ENCODE peak calls at places on chromosome 13, in five cellular contexts. N, C, Z, E and T are unnamed samples.

GRCh38 chr13:27721681-27722080 is 70.6 kb upstream of the GSX1 start:
- DNase-seq in N (no peak), Z (no peak), C (no peak), E (no peak), T (no peak)

GRCh38 chr13:35479223-35479536 is 2.7 kb upstream of the MAB21L1 start:
- DNase-seq in C (peak), E (no peak), N (no peak), Z (no peak), T (no peak)

GRCh38 chr13:31538067-31539042 is 201.0 kb upstream of the RXFP2 start:
- DNase-seq in Z (peak), E (no peak), N (peak), C (peak), T (peak)

GRCh38 chr13:47457631-47458030 is 543.4 kb downstream of the SUCLA2 start:
- DNase-seq in C (no peak), N (peak), E (no peak), Z (peak), T (no peak)

GRCh38 chr13:91144054-91144453 is 203.4 kb upstream of the MIR17HG start:
- DNase-seq in Z (no peak), E (no peak), N (no peak), C (peak), T (peak)

GRCh38 chr13:99972190-99972731 is 694 bp upstream of the ZIC5 start:
- DNase-seq in C (peak), E (no peak), Z (no peak), N (no peak), T (no peak)

GRCh38 chr13:69935043-69935442 is 172.6 kb upstream of the ATXN8OS start:
- DNase-seq in E (no peak), C (no peak), Z (no peak), N (no peak), T (no peak)

GRCh38 chr13:47555235-47555634 is 445.8 kb downstream of the SUCLA2 start:
- DNase-seq in N (peak), C (no peak), E (no peak), Z (peak), T (peak)

GRCh38 chr13:98443329-98443728 is 133.6 kb downstream of the STK24 start:
- DNase-seq in E (no peak), Z (peak), N (peak), C (no peak), T (peak)

GRCh38 chr13:47459512-47459911 is 541.6 kb downstream of the SUCLA2 start:
- DNase-seq in Z (peak), C (peak), N (no peak), E (no peak), T (no peak)

GRCh38 chr13:99307648-99308339 is 595 bp upstream of the GPR183 start:
- DNase-seq in E (no peak), N (peak), Z (peak), C (peak), T (peak)

GRCh38 chr13:93554514-93554913 is 327.9 kb downstream of the GPC6 start:
- DNase-seq in E (no peak), C (no peak), Z (no peak), N (no peak), T (no peak)

GRCh38 chr13:73754727-73755292 is 379.4 kb downstream of the KLF12 start:
- DNase-seq in E (no peak), N (peak), C (peak), Z (peak), T (peak)

GRCh38 chr13:110885966-110886365 is 28.9 kb downstream of the ANKRD10 start:
- DNase-seq in E (no peak), C (no peak), Z (no peak), N (no peak), T (no peak)

GRCh38 chr13:44591316-44591715 is 15.2 kb upstream of the TSC22D1 start:
- DNase-seq in C (no peak), Z (no peak), N (no peak), E (no peak), T (no peak)

GRCh38 chr13:29396446-29396845 is 199.0 kb downstream of the SLC7A1 start:
- DNase-seq in C (no peak), E (no peak), N (no peak), Z (no peak), T (no peak)

GRCh38 chr13:113184568-113185440 is 23.7 kb downstream of the PCID2 start:
- DNase-seq in C (no peak), Z (no peak), E (no peak), N (no peak), T (peak)

GRCh38 chr13:79614519-79614918 is 133.6 kb downstream of the NDFIP2 start:
- DNase-seq in N (no peak), E (no peak), Z (no peak), C (no peak), T (no peak)

GRCh38 chr13:114008964-114009589 is 35.2 kb upstream of the C13orf46 start:
- DNase-seq in N (no peak), C (no peak), Z (no peak), E (no peak), T (no peak)

GRCh38 chr13:49997935-49998334 is 1.1 kb downstream of the TRIM13 start:
- DNase-seq in Z (no peak), C (no peak), N (no peak), E (no peak), T (no peak)

GRCh38 chr13:51339952-51340732 is 651 bp downstream of the SERPINE3 start:
- DNase-seq in E (no peak), N (peak), Z (peak), C (no peak), T (no peak)

GRCh38 chr13:112456138-112457056 is 80.2 kb downstream of the SPACA7 start:
- DNase-seq in N (no peak), E (no peak), C (no peak), Z (no peak), T (no peak)

GRCh38 chr13:100234006-100234405 is 145.1 kb downstream of the PCCA start:
- DNase-seq in Z (no peak), C (no peak), N (no peak), E (no peak), T (no peak)

GRCh38 chr13:46551410-46552301 is 1.3 kb upstream of the LRCH1 start:
- DNase-seq in Z (peak), E (peak), N (peak), C (peak), T (peak)

GRCh38 chr13:96449920-96450319 is 360.0 kb downstream of the HS6ST3 start:
- DNase-seq in N (no peak), E (no peak), Z (no peak), C (no peak), T (no peak)

GRCh38 chr13:67086260-67086659 is 143.9 kb downstream of the PCDH9 start:
- DNase-seq in C (no peak), Z (no peak), E (no peak), N (no peak), T (no peak)

GRCh38 chr13:29640665-29641064 is 45.2 kb upstream of the SLC7A1 start:
- DNase-seq in C (no peak), N (no peak), Z (no peak), E (no peak), T (no peak)

GRCh38 chr13:23794267-23795161 is 94.7 kb downstream of the MIPEP start:
- DNase-seq in N (no peak), C (no peak), E (no peak), Z (peak), T (peak)

GRCh38 chr13:113774177-113775107 is 15.4 kb downstream of the TMEM255B start:
- DNase-seq in N (peak), Z (peak), C (no peak), E (no peak), T (no peak)

GRCh38 chr13:41609828-41610227 is 152.5 kb downstream of the RGCC start:
- DNase-seq in N (no peak), E (no peak), C (no peak), Z (no peak), T (no peak)
- H3K27ac ChIP-seq in N (no peak), E (no peak), C (no peak), Z (peak), T (peak)

DNA sequence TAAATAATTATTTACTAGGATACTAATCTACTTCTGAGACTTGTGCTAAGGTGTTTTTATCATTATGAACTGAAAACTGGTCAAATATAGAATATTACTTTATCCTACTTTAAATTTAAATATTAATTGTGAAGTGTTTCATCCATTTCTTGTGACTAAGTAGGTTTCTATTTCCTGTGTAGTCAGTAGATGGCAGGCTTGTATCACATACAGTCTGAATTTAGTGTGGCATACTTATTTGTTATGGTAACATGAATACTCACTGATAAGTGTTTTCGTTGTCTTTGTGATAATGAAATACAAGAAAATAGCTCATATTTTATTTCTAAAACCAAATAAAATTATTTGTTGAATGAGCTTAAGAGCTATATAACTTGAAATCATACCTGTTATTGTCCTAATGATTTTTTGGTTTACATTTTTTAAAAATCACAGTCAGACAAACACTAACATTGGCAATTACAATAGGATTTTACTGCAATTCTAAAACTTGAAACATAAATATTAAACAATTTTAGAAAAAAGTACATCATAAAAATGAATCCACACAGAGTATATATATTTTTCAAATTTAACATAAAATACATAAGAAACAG is 904.6 kb upstream of the PCDH20 start:
- DNase-seq in E (no peak), N (peak), C (peak), Z (peak), T (peak)
- TF ChIP-seq CTCF in E (no peak), N (peak), C (peak), Z (peak), T (peak)

GRCh38 chr13:77219401-77219800 is 107.5 kb downstream of the MYCBP2 start:
- DNase-seq in E (no peak), N (no peak), C (no peak), Z (no peak), T (no peak)
- H3K27ac ChIP-seq in E (no peak), N (no peak), C (no peak), Z (no peak), T (no peak)

GRCh38 chr13:60654405-60654804 is 257.4 kb downstream of the TDRD3 start:
- DNase-seq in N (peak), C (peak), E (no peak), Z (no peak), T (peak)

GRCh38 chr13:60655268-60655667 is 258.2 kb downstream of the TDRD3 start:
- DNase-seq in C (no peak), N (no peak), Z (no peak), E (no peak), T (no peak)
- TF ChIP-seq CTCF in C (no peak), N (no peak), Z (no peak), E (no peak), T (no peak)

DNA sequence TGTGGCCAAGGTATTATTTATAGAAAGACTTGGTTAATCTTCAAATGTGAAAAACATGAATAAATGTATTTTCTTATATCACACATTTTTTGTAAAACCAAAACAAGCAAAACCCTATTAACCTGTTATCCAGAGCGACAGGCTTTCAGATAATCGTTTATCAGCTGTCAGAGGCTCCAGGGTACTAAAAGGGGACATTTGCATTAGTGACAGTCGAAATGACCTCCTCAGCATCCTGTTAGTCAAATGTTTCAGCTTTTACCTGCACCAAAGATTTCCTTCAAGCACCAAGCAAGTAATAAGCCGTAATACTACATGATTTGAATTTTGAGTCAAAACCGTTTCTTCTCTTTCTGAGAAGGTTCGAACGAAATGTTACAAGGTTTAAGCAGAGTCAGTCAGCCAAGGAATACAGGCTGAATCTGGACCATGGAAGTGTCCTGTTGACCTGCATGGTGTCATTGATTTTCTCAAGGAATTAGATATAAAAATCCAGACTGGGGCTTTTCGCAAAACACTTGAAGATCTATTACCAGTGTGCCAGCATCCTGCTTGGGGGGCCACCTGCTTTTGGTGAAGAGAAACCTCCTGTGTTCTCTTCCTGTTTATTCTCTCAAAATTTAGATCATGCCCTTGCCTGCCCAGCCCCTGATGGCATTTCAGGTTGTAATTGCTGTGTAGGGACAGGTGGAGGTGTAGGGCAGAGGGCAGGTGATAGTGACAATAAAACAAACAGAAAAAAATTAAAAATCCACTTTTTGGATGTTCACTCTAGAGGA is 11.3 kb upstream of the RFC3 start:
- DNase-seq in Z (no peak), C (no peak), E (no peak), N (no peak), T (no peak)
- H3K27ac ChIP-seq in Z (no peak), C (no peak), E (no peak), N (no peak), T (no peak)

DNA sequence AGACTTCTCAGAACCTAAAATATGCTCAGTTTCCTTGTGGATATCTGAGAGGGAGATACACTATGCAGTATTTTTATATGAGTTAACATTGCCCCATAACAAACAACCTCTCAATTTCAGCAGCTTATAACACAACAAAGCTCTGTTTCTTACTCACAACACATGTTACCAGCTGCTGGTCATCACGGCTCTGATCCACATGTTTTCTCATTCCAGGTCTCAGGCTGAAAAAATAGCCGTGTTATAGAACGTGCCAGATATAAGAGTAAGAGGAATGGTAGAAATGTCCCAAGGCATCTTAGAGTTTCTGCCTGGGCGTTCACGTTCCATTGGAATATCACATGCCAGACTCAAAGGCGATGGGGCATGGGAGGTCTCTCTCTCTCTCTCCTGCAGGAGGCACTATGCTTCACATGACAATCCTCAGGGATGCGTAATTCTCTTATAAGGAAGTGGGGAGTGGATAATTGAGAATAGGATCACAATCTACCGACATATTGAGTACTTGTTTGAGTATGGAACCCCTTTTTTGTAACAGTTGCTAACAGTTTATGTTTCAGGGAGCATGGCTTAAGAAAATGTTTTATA is 246.6 kb downstream of the NHLRC3 start:
- DNase-seq in Z (peak), E (no peak), N (no peak), C (no peak), T (no peak)
- TF ChIP-seq CTCF in Z (no peak), E (no peak), N (no peak), C (peak), T (peak)

GRCh38 chr13:94609196-94609595 is 7.5 kb downstream of the GPR180 start:
- DNase-seq in E (no peak), Z (no peak), N (no peak), C (no peak), T (no peak)
- H3K27ac ChIP-seq in E (no peak), Z (no peak), N (no peak), C (no peak), T (no peak)

GRCh38 chr13:85970727-85971126 is 171.5 kb upstream of the SLITRK6 start:
- DNase-seq in N (peak), C (no peak), Z (no peak), E (no peak), T (no peak)
- TF ChIP-seq CTCF in N (no peak), C (no peak), Z (peak), E (no peak), T (no peak)